ENCODE peak calls at places on chromosomes 1 and 21, in five cellular contexts. One of them, this sample, is unnamed.

GRCh38 chr1:108901106-108901505 is 24.3 kb downstream of the GPSM2 start:
- DNase-seq in transverse colon: no peak
- DNase-seq in glomerular endothelial cell: no peak
- DNase-seq in type B pancreatic cell: no peak
- DNase-seq in NCI-H1092: no peak
- DNase-seq in this sample: no peak

GRCh38 chr21:18832950-18833349 is 429.4 kb upstream of the TMPRSS15 start:
- DNase-seq in transverse colon: no peak
- DNase-seq in NCI-H1092: no peak
- DNase-seq in type B pancreatic cell: no peak
- DNase-seq in glomerular endothelial cell: no peak
- DNase-seq in this sample: no peak

GRCh38 chr1:70204578-70204977 is 801 bp downstream of the LRRC40 start:
- DNase-seq in type B pancreatic cell: no peak
- DNase-seq in glomerular endothelial cell: no peak
- DNase-seq in NCI-H1092: no peak
- DNase-seq in transverse colon: no peak
- DNase-seq in this sample: no peak

GRCh38 chr1:52748119-52748518 is 21.9 kb downstream of the ZYG11B start:
- DNase-seq in glomerular endothelial cell: no peak
- DNase-seq in NCI-H1092: no peak
- DNase-seq in type B pancreatic cell: no peak
- DNase-seq in transverse colon: no peak
- DNase-seq in this sample: no peak

GRCh38 chr1:110151175-110151715 is 951 bp downstream of the SLC6A17 start:
- DNase-seq in transverse colon: no peak
- DNase-seq in NCI-H1092: no peak
- DNase-seq in type B pancreatic cell: no peak
- DNase-seq in glomerular endothelial cell: no peak
- DNase-seq in this sample: no peak

GRCh38 chr1:110756506-110756905 is 81.8 kb upstream of the KCNA3 start:
- DNase-seq in transverse colon: no peak
- DNase-seq in type B pancreatic cell: no peak
- DNase-seq in NCI-H1092: peak; percentile 85
- DNase-seq in glomerular endothelial cell: no peak
- DNase-seq in this sample: no peak

GRCh38 chr1:181319903-181320302 is 163.4 kb upstream of the CACNA1E start:
- DNase-seq in type B pancreatic cell: no peak
- DNase-seq in NCI-H1092: no peak
- DNase-seq in transverse colon: no peak
- DNase-seq in glomerular endothelial cell: no peak
- DNase-seq in this sample: no peak

GRCh38 chr1:110476028-110476765 is 25.2 kb downstream of the PROK1 start:
- DNase-seq in type B pancreatic cell: no peak
- DNase-seq in transverse colon: no peak
- DNase-seq in glomerular endothelial cell: no peak
- DNase-seq in NCI-H1092: no peak
- DNase-seq in this sample: no peak

GRCh38 chr21:15534450-15534886 is 195.3 kb upstream of the USP25 start:
- DNase-seq in NCI-H1092: no peak
- DNase-seq in transverse colon: no peak
- DNase-seq in glomerular endothelial cell: no peak
- DNase-seq in type B pancreatic cell: no peak
- DNase-seq in this sample: no peak

This sample was measured in mucosa of descending colon.